ENCODE peak calls at places on chromosome 1, in seven cellular contexts. R is suprapubic skin, V is stomach, N is fibroblast of lung, K is esophagus squamous epithelium, W is left lung, X is tibial nerve. Q is an unnamed sample.
A peak's percentile ranks its signal among the peaks of the same experiment; 100 is the strongest.

GRCh38 chr1:114466334-114467014 is 44.5 kb downstream of the TRIM33 start:
- DNase-seq in R (no peak), V (no peak), N (no peak), K (no peak), W (no peak), X (no peak), Q (no peak)

GRCh38 chr1:55215194-55216021 is at the start of gene USP24:
- DNase-seq in R (peak; percentile 86), V (peak; percentile 91), N (peak; percentile 70), K (peak; percentile 10), W (peak; percentile 97), X (peak; percentile 48), Q (no peak)

GRCh38 chr1:247748041-247748440 is at the start of gene OR14A2:
- DNase-seq in R (no peak), V (no peak), N (no peak), K (no peak), W (no peak), X (no peak), Q (no peak)

GRCh38 chr1:22915816-22916468 is 56.7 kb downstream of the LACTBL1 start:
- DNase-seq in R (no peak), V (no peak), N (no peak), K (no peak), W (no peak), X (no peak), Q (no peak)

GRCh38 chr1:7346600-7347570 is 424.2 kb upstream of the VAMP3 start:
- DNase-seq in R (no peak), V (no peak), N (no peak), K (no peak), W (no peak), X (no peak), Q (no peak)

GRCh38 chr1:47313915-47314664 is at the start of gene STIL:
- DNase-seq in R (peak; percentile 99), V (peak; percentile 99), N (peak; percentile 99), K (peak; percentile 88), W (peak; percentile 97), X (peak; percentile 96), Q (peak; percentile 98)

GRCh38 chr1:167849656-167850055 is 64.3 kb downstream of the ADCY10 start:
- DNase-seq in R (no peak), V (no peak), N (no peak), K (no peak), W (no peak), X (no peak), Q (no peak)

GRCh38 chr1:109928591-109929111 is 18.0 kb downstream of the CSF1 start:
- DNase-seq in R (peak; percentile 62), V (peak; percentile 58), N (peak; percentile 78), K (no peak), W (no peak), X (peak; percentile 45), Q (no peak)

GRCh38 chr1:82517586-82517985 is 716.9 kb downstream of the ADGRL2 start:
- DNase-seq in R (no peak), V (no peak), N (peak; percentile 60), K (no peak), W (no peak), X (peak; percentile 40), Q (no peak)

GRCh38 chr1:8202182-8202905 is 115.6 kb upstream of the SLC45A1 start:
- DNase-seq in R (no peak), V (peak; percentile 70), N (peak; percentile 92), K (no peak), W (no peak), X (no peak), Q (peak; percentile 70)

GRCh38 chr1:81877940-81878339 is 77.2 kb downstream of the ADGRL2 start:
- DNase-seq in R (no peak), V (no peak), N (no peak), K (no peak), W (no peak), X (no peak), Q (no peak)

GRCh38 chr1:12469493-12469892 is 148.5 kb downstream of the DHRS3 start:
- DNase-seq in R (no peak), V (no peak), N (no peak), K (no peak), W (no peak), X (no peak), Q (no peak)

GRCh38 chr1:8031176-8031785 is 5.2 kb upstream of the ERRFI1 start:
- DNase-seq in R (no peak), V (no peak), N (peak; percentile 85), K (no peak), W (no peak), X (no peak), Q (no peak)

GRCh38 chr1:193471981-193472380 is 285.6 kb upstream of the B3GALT2 start:
- DNase-seq in R (no peak), V (no peak), N (no peak), K (no peak), W (no peak), X (no peak), Q (no peak)

GRCh38 chr1:32693455-32694174 is 9.0 kb downstream of the SYNC start:
- DNase-seq in R (no peak), V (no peak), N (no peak), K (no peak), W (peak; percentile 5), X (no peak), Q (no peak)

GRCh38 chr1:32696041-32696440 is 6.5 kb downstream of the SYNC start:
- DNase-seq in R (no peak), V (no peak), N (no peak), K (no peak), W (peak; percentile 19), X (no peak), Q (no peak)

GRCh38 chr1:32695098-32695904 is 7.3 kb downstream of the SYNC start:
- DNase-seq in R (peak; percentile 89), V (peak; percentile 90), N (peak; percentile 67), K (no peak), W (peak; percentile 81), X (peak; percentile 58), Q (no peak)
- H3K9me3 ChIP-seq in R (no peaks in the 10 kb centered on the region), V (no peaks in the 10 kb centered on the region), N (no peaks in the 10 kb centered on the region), K (no peaks in the 10 kb centered on the region), W (no peaks in the 10 kb centered on the region), X (no peaks in the 10 kb centered on the region), Q (peaks cover 5% of the 10 kb centered on the region)

GRCh38 chr1:111334169-111334568 is 43.5 kb downstream of the CHIA start:
- DNase-seq in R (no peak), V (peak; percentile 53), N (peak; percentile 55), K (no peak), W (no peak), X (no peak), Q (peak; percentile 11)
- TF ChIP-seq CTCF in R (peak; percentile 52), V (no peak), N (peak; percentile 60), K (peak; percentile 62), W (no peak), X (peak; percentile 53), Q (peak; percentile 68)

GRCh38 chr1:46087891-46088290 is 44.5 kb downstream of the PIK3R3 start:
- DNase-seq in R (no peak), V (no peak), N (peak; percentile 52), K (no peak), W (no peak), X (no peak), Q (peak; percentile 7)
- H3K9me3 ChIP-seq in R (no peaks in the 10 kb centered on the region), V (no peaks in the 10 kb centered on the region), N (no peaks in the 10 kb centered on the region), K (no peaks in the 10 kb centered on the region), W (no peaks in the 10 kb centered on the region), X (no peaks in the 10 kb centered on the region), Q (no peaks in the 10 kb centered on the region)

GRCh38 chr1:75423616-75424015 is 187.3 kb downstream of the SLC44A5 start:
- DNase-seq in R (no peak), V (no peak), N (no peak), K (no peak), W (no peak), X (no peak), Q (no peak)
- TF ChIP-seq CTCF in R (no peak), V (no peak), N (no peak), K (no peak), W (no peak), X (no peak), Q (no peak)

GRCh38 chr1:26723013-26723991 is 27.5 kb downstream of the ARID1A start:
- DNase-seq in R (peak; percentile 86), V (peak; percentile 89), N (peak; percentile 98), K (no peak), W (peak; percentile 81), X (peak; percentile 54), Q (peak; percentile 96)

GRCh38 chr1:26721669-26722355 is 26.0 kb downstream of the ARID1A start:
- DNase-seq in R (no peak), V (no peak), N (no peak), K (no peak), W (no peak), X (no peak), Q (no peak)

GRCh38 chr1:26717066-26717465 is 21.3 kb downstream of the ARID1A start:
- DNase-seq in R (no peak), V (no peak), N (peak; percentile 50), K (no peak), W (no peak), X (no peak), Q (no peak)

GRCh38 chr1:26724118-26724517 is 28.3 kb downstream of the ARID1A start:
- DNase-seq in R (no peak), V (no peak), N (no peak), K (no peak), W (no peak), X (no peak), Q (no peak)

DNA sequence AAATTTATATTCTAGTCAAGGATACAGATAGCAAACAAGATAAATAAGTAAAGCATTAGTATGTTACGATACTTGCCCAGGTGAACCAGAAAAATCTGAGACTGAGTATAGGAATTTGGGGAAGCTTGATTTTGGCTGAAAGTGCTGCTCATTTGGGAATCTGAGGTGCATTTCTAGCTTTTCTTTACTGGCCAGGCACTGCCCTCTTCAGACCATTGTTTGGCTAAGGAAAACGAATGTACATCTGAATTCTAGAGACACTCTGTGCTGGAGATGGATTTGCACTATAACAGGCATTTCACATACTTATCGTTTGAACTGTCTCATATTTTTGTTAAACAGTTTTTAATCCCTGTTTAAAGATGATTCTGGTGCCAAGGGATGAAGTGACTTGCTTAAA is 23.4 kb downstream of the ARID1A start:
- DNase-seq in R (no peak), V (no peak), N (no peak), K (no peak), W (no peak), X (no peak), Q (no peak)
- H3K9me3 ChIP-seq in R (no peaks in the 10 kb centered on the region), V (no peaks in the 10 kb centered on the region), N (no peaks in the 10 kb centered on the region), K (no peaks in the 10 kb centered on the region), W (no peaks in the 10 kb centered on the region), X (no peaks in the 10 kb centered on the region), Q (no peaks in the 10 kb centered on the region)

DNA sequence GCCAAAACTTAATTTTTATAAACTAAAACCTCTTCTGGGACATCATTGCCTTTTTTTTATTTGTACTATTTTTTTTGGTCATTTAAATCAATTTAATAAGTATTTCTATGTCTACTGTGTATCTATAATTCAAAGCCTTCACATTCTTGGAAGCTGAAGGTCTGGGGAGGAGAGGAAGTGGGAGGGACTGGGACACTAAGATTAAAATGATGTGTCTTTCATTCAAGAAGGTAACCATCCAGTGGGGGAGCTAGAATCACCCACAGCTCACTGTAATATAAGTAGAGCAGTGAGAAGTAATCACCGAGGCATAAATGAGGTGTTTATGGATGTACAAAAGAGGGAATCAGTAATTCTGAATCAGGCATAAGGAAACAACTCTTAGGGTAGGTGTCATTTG is 52.9 kb downstream of the PTGER3 start:
- DNase-seq in R (no peak), V (no peak), N (no peak), K (no peak), W (no peak), X (no peak), Q (no peak)
- TF ChIP-seq CTCF in R (no peak), V (no peak), N (no peak), K (no peak), W (no peak), X (no peak), Q (no peak)

Q was measured in AG04450.